ENCODE peak calls at places on chromosomes 11 and 22, in four cellular contexts. P, Z, R and D are unnamed samples.

GRCh38 chr22:17318817-17319216 is 50.4 kb upstream of the CECR2 start:
- DNase-seq in P (no peak), Z (no peak), R (no peak), D (no peak)

GRCh38 chr11:46352063-46352841 is 5.0 kb downstream of the DGKZ start:
- DNase-seq in P (no peak), Z (no peak), R (no peak), D (peak; percentile 69)

GRCh38 chr11:70916321-70916720 is 336.1 kb downstream of the SHANK2 start:
- DNase-seq in P (no peak), Z (no peak), R (no peak), D (peak; percentile 24)

GRCh38 chr11:83566948-83567347 is 280.8 kb upstream of the CCDC90B start:
- DNase-seq in P (no peak), Z (no peak), R (no peak), D (no peak)

GRCh38 chr22:39220897-39221850 is 23.6 kb downstream of the PDGFB start:
- DNase-seq in P (peak; percentile 32), Z (no peak), R (no peak), D (no peak)

GRCh38 chr11:31804439-31805036 is 6.6 kb downstream of the PAX6 start:
- DNase-seq in P (no peak), Z (no peak), R (no peak), D (no peak)

GRCh38 chr11:111283945-111284481 is 14.3 kb upstream of the POU2AF3 start:
- DNase-seq in P (no peak), Z (peak; percentile 54), R (no peak), D (no peak)

GRCh38 chr11:126061707-126062678 is 673 bp downstream of the CDON start:
- DNase-seq in P (peak; percentile 78), Z (no peak), R (no peak), D (peak; percentile 56)

GRCh38 chr11:31810779-31811647 is at the start of gene PAX6:
- DNase-seq in P (peak; percentile 60), Z (no peak), R (no peak), D (no peak)

GRCh38 chr11:57210731-57211335 is 26.2 kb downstream of the APLNR start:
- DNase-seq in P (no peak), Z (no peak), R (no peak), D (no peak)

GRCh38 chr11:33670250-33671011 is 30.2 kb downstream of the C11orf91 start:
- DNase-seq in P (no peak), Z (no peak), R (no peak), D (no peak)

GRCh38 chr22:27358096-27358870 is 443.3 kb downstream of the MN1 start:
- DNase-seq in P (no peak), Z (no peak), R (no peak), D (no peak)

GRCh38 chr22:37561209-37562048 is 1.1 kb downstream of the CDC42EP1 start:
- DNase-seq in P (peak; percentile 97), Z (peak; percentile 96), R (peak; percentile 96), D (peak; percentile 92)
- TF ChIP-seq POLR2A in P (no peak), Z (peak; percentile 42), R (no peak), D (no peak)

GRCh38 chr22:30694171-30694637 is 470 bp upstream of the OSBP2 start:
- DNase-seq in P (peak; percentile 74), Z (no peak), R (no peak), D (peak; percentile 65)

GRCh38 chr22:30697975-30698374 is 3.3 kb downstream of the OSBP2 start:
- DNase-seq in P (peak; percentile 17), Z (no peak), R (no peak), D (no peak)

GRCh38 chr22:30695871-30696655 is 1.4 kb downstream of the OSBP2 start:
- DNase-seq in P (no peak), Z (no peak), R (no peak), D (no peak)

GRCh38 chr22:30695351-30695762 is 683 bp downstream of the OSBP2 start:
- DNase-seq in P (no peak), Z (no peak), R (no peak), D (no peak)

GRCh38 chr22:30694638-30695350 is at the start of gene OSBP2:
- DNase-seq in P (peak; percentile 62), Z (no peak), R (no peak), D (no peak)
- H3K9me3 ChIP-seq in P (no peaks in the 10 kb centered on the region), Z (no peaks in the 10 kb centered on the region), R (no peaks in the 10 kb centered on the region), D (no peaks in the 10 kb centered on the region)

GRCh38 chr11:117072517-117073218 is 25.6 kb downstream of the SIK3 start:
- DNase-seq in P (no peak), Z (no peak), R (no peak), D (no peak)
- TF ChIP-seq POLR2A in P (no peak), Z (no peak), R (no peak), D (no peak)

GRCh38 chr11:3992964-3993363 is 101.6 kb upstream of the RRM1 start:
- DNase-seq in P (no peak), Z (no peak), R (no peak), D (no peak)

GRCh38 chr11:3994030-3994640 is 100.5 kb upstream of the RRM1 start:
- DNase-seq in P (no peak), Z (no peak), R (no peak), D (no peak)

GRCh38 chr11:3995949-3996554 is 98.5 kb upstream of the RRM1 start:
- DNase-seq in P (no peak), Z (no peak), R (no peak), D (no peak)

GRCh38 chr11:3996651-3997050 is 97.9 kb upstream of the RRM1 start:
- DNase-seq in P (no peak), Z (no peak), R (no peak), D (no peak)

GRCh38 chr11:3995307-3995706 is 99.3 kb upstream of the RRM1 start:
- DNase-seq in P (no peak), Z (no peak), R (no peak), D (no peak)
- H3K9me3 ChIP-seq in P (peaks cover 2% of the 10 kb centered on the region), Z (peaks cover 10% of the 10 kb centered on the region), R (peaks cover 8% of the 10 kb centered on the region), D (peaks cover 4% of the 10 kb centered on the region)

GRCh38 chr11:66956689-66957290 is 1.4 kb downstream of the PC start:
- DNase-seq in P (peak; percentile 70), Z (peak; percentile 25), R (no peak), D (peak; percentile 56)

GRCh38 chr11:66958956-66959274 is 732 bp upstream of the PC start:
- DNase-seq in P (no peak), Z (no peak), R (no peak), D (no peak)

GRCh38 chr11:66958232-66958955 is at the start of gene PC:
- DNase-seq in P (peak; percentile 100), Z (peak; percentile 99), R (peak; percentile 99), D (peak; percentile 100)

GRCh38 chr11:66962247-66962646 is 4.1 kb upstream of the PC start:
- DNase-seq in P (no peak), Z (no peak), R (no peak), D (no peak)

DNA sequence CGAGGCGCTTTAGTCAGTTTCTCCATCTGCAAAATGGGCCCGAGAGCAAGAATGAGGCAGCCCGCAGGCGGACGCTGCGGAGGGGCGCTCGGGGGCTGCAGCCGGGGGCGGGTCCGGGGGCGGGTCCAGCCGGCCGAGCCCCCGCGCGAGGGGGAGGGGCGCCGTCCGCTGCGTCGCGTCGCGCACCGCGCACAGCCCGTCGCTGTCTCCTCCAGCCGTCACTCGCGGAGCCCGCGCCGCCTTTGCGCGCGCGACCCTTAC is 282 bp downstream of the PC start:
- DNase-seq in P (no peak), Z (no peak), R (no peak), D (no peak)
- TF ChIP-seq POLR2A in P (no peak), Z (no peak), R (no peak), D (no peak)

GRCh38 chr22:49188591-49188990 is 639.1 kb downstream of the BRD1 start:
- DNase-seq in P (no peak), Z (no peak), R (no peak), D (no peak)
- H3K9me3 ChIP-seq in P (no peaks in the 10 kb centered on the region), Z (no peaks in the 10 kb centered on the region), R (no peaks in the 10 kb centered on the region), D (no peaks in the 10 kb centered on the region)

GRCh38 chr11:925496-926301 is at the start of gene AP2A2:
- DNase-seq in P (peak; percentile 93), Z (peak; percentile 81), R (peak; percentile 88), D (peak; percentile 82)
- TF ChIP-seq POLR2A in P (no peak), Z (peak; percentile 73), R (no peak), D (no peak)

GRCh38 chr11:58471892-58472291 is 29.9 kb upstream of the OR5B12 start:
- DNase-seq in P (no peak), Z (no peak), R (no peak), D (no peak)
- H3K9me3 ChIP-seq in P (no peaks in the 10 kb centered on the region), Z (peaks cover 9% of the 10 kb centered on the region), R (peaks cover 7% of the 10 kb centered on the region), D (peaks cover 35% of the 10 kb centered on the region)

DNA sequence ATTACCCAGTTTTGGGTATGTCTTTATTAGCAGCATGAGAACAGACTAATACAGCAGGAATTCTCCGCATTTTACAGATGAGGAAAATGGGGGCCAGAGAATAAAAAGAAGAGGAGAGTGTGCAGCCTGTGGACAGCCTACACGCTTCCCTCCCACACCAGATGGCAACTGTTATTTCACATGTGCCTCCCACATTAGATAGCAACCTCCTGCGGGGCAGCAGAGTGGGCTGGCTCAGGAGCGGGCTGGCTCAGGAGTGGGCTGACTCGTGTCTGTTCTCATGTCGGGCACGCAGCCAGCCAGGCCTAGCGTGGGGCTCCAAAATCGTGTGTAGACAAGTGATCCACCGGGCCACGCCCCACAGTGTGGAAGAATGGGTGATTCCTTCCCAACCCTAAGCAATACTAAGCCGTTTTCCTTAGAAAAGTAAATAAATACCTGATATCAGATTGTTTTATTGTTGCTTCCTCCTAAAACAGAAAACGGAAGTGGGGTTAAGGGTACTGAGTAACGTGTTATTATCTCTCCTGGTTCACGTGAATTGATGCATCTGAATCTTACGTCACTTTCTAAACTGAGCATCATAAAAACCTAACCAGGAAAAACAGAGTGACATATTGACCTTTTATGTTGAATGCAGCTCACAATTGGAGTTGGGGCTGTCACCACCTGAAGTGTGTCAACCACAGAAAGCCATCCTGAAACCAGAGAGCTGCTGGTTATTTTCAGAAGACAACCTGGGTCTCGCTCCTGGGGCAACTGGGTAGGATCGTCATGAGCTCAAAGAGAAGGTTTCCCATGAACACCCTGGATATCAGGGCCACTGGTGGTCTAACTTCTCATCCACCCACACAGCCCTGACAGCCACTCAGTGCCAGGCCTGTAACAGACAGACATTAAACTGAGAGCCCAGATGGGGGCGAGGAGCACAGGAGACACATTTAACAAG is 3.3 kb downstream of the TTLL1 start:
- DNase-seq in P (no peak), Z (no peak), R (no peak), D (no peak)
- TF ChIP-seq POLR2A in P (no peak), Z (no peak), R (no peak), D (no peak)